ENCODE peak calls at places on chromosome 19, in eight cellular contexts. K, R, D, N, P, I, C and B are unnamed samples.

GRCh38 chr19:31578326-31578725 is 229.1 kb upstream of the TSHZ3 start:
- DNase-seq in K (no peak), R (no peak), D (no peak), N (no peak), P (no peak), I (no peak), C (no peak), B (no peak)

GRCh38 chr19:4896372-4896771 is 6.3 kb downstream of the ARRDC5 start:
- DNase-seq in K (no peak), R (no peak), D (no peak), N (no peak), P (no peak), I (no peak), C (peak; percentile 71), B (no peak)

GRCh38 chr19:17948967-17949930 is 16.4 kb downstream of the CCDC124 start:
- DNase-seq in K (no peak), R (no peak), D (no peak), N (no peak), P (no peak), I (no peak), C (no peak), B (no peak)

GRCh38 chr19:41988947-41989346 is 5.1 kb downstream of the ATP1A3 start:
- DNase-seq in K (no peak), R (no peak), D (no peak), N (no peak), P (no peak), I (no peak), C (no peak), B (no peak)

GRCh38 chr19:50258918-50259372 is 55.5 kb downstream of the MYH14 start:
- DNase-seq in K (no peak), R (no peak), D (peak; percentile 50), N (no peak), P (no peak), I (peak; percentile 61), C (peak; percentile 10), B (no peak)

GRCh38 chr19:6393982-6394412 is 1.0 kb upstream of the GTF2F1 start:
- DNase-seq in K (no peak), R (no peak), D (peak; percentile 85), N (no peak), P (peak; percentile 47), I (no peak), C (no peak), B (no peak)

GRCh38 chr19:28350673-28351072 is 862.3 kb downstream of the UQCRFS1 start:
- DNase-seq in K (no peak), R (no peak), D (no peak), N (no peak), P (no peak), I (no peak), C (no peak), B (no peak)

GRCh38 chr19:15180451-15181390 is 20.1 kb downstream of the NOTCH3 start:
- DNase-seq in K (no peak), R (no peak), D (no peak), N (no peak), P (no peak), I (peak; percentile 91), C (no peak), B (no peak)

GRCh38 chr19:43527860-43528622 is 1.0 kb upstream of the ETHE1 start:
- DNase-seq in K (peak; percentile 37), R (peak; percentile 58), D (peak; percentile 9), N (no peak), P (no peak), I (no peak), C (peak; percentile 34), B (no peak)